ENCODE peak calls at places on chromosomes 11 and 22, in five cellular contexts. One of them, this sample, is unnamed.

GRCh38 chr22:22700631-22701030 is 56.2 kb downstream of the GGTLC2 start:
- DNase-seq in HCT116: no peak
- DNase-seq in fibroblast of lung: no peak
- DNase-seq in hepatocyte: no peak
- DNase-seq in GM23248: no peak
- DNase-seq in this sample: no peak

GRCh38 chr11:3939211-3939610 is 83.7 kb downstream of the STIM1 start:
- DNase-seq in GM23248: peak; percentile 86
- DNase-seq in hepatocyte: no peak
- DNase-seq in HCT116: no peak
- DNase-seq in fibroblast of lung: peak; percentile 96
- DNase-seq in this sample: no peak

GRCh38 chr11:283405-284080 is 5.3 kb downstream of the NLRP6 start:
- DNase-seq in GM23248: no peak
- DNase-seq in hepatocyte: no peak
- DNase-seq in HCT116: no peak
- DNase-seq in fibroblast of lung: no peak
- DNase-seq in this sample: no peak

GRCh38 chr22:33519140-33519973 is 400.9 kb downstream of the LARGE1 start:
- DNase-seq in GM23248: peak; percentile 84
- DNase-seq in HCT116: no peak
- DNase-seq in hepatocyte: peak; percentile 79
- DNase-seq in fibroblast of lung: peak; percentile 58
- DNase-seq in this sample: peak; percentile 25

GRCh38 chr11:88175004-88175706 is at the start of gene RAB38:
- DNase-seq in hepatocyte: peak; percentile 78
- DNase-seq in GM23248: peak; percentile 41
- DNase-seq in HCT116: peak; percentile 42
- DNase-seq in fibroblast of lung: peak; percentile 43
- DNase-seq in this sample: no peak

GRCh38 chr11:12587333-12587997 is 86.8 kb upstream of the TEAD1 start:
- DNase-seq in GM23248: peak; percentile 73
- DNase-seq in hepatocyte: peak; percentile 18
- DNase-seq in fibroblast of lung: peak; percentile 88
- DNase-seq in HCT116: no peak
- DNase-seq in this sample: no peak

GRCh38 chr11:76152086-76152658 is 54.1 kb downstream of the WNT11 start:
- DNase-seq in GM23248: peak; percentile 50
- DNase-seq in fibroblast of lung: peak; percentile 66
- DNase-seq in HCT116: peak; percentile 57
- DNase-seq in hepatocyte: peak; percentile 88
- DNase-seq in this sample: peak; percentile 31

GRCh38 chr22:17199131-17199731 is 20.0 kb downstream of the ADA2 start:
- DNase-seq in hepatocyte: peak; percentile 85
- DNase-seq in fibroblast of lung: peak; percentile 71
- DNase-seq in HCT116: no peak
- DNase-seq in GM23248: peak; percentile 77
- DNase-seq in this sample: peak; percentile 1

GRCh38 chr11:76859708-76860233 is 947 bp upstream of the ACER3 start:
- DNase-seq in GM23248: no peak
- DNase-seq in hepatocyte: no peak
- DNase-seq in HCT116: no peak
- DNase-seq in fibroblast of lung: no peak
- DNase-seq in this sample: no peak

GRCh38 chr22:34414467-34415440 is 494.5 kb upstream of the LARGE1 start:
- DNase-seq in GM23248: peak; percentile 3
- DNase-seq in hepatocyte: peak; percentile 92
- DNase-seq in fibroblast of lung: peak; percentile 11
- DNase-seq in HCT116: peak; percentile 4
- DNase-seq in this sample: peak; percentile 31

GRCh38 chr22:19844423-19845368 is 10.0 kb downstream of the GNB1L start:
- DNase-seq in HCT116: no peak
- DNase-seq in fibroblast of lung: peak; percentile 56
- DNase-seq in GM23248: peak; percentile 96
- DNase-seq in hepatocyte: no peak
- DNase-seq in this sample: no peak

GRCh38 chr11:446886-447285 is 3.2 kb upstream of the PTDSS2 start:
- DNase-seq in HCT116: no peak
- DNase-seq in GM23248: no peak
- DNase-seq in fibroblast of lung: no peak
- DNase-seq in hepatocyte: peak; percentile 22
- DNase-seq in this sample: no peak

GRCh38 chr11:61120865-61121831 is 18.9 kb downstream of the CD5 start:
- DNase-seq in HCT116: no peak
- DNase-seq in hepatocyte: peak; percentile 70
- DNase-seq in fibroblast of lung: peak; percentile 34
- DNase-seq in GM23248: peak; percentile 60
- DNase-seq in this sample: no peak

GRCh38 chr11:124943242-124943641 is 7.4 kb upstream of the HEPACAM start:
- DNase-seq in HCT116: no peak
- DNase-seq in GM23248: no peak
- DNase-seq in hepatocyte: no peak
- DNase-seq in fibroblast of lung: no peak
- DNase-seq in this sample: no peak

GRCh38 chr11:116895053-116895757 is 57.8 kb upstream of the APOA1 start:
- DNase-seq in fibroblast of lung: no peak
- DNase-seq in hepatocyte: no peak
- DNase-seq in HCT116: no peak
- DNase-seq in GM23248: no peak
- DNase-seq in this sample: no peak

GRCh38 chr22:18091916-18092526 is 14.2 kb downstream of the PEX26 start:
- DNase-seq in HCT116: no peak
- DNase-seq in GM23248: peak; percentile 92
- DNase-seq in hepatocyte: peak; percentile 71
- DNase-seq in fibroblast of lung: peak; percentile 72
- DNase-seq in this sample: no peak

GRCh38 chr22:21451545-21452520 is 15.4 kb upstream of the TMEM191C start:
- DNase-seq in GM23248: no peak
- DNase-seq in fibroblast of lung: no peak
- DNase-seq in hepatocyte: no peak
- DNase-seq in HCT116: no peak
- DNase-seq in this sample: no peak

GRCh38 chr22:49946612-49947295 is 13.8 kb upstream of the PIM3 start:
- DNase-seq in fibroblast of lung: no peak
- DNase-seq in GM23248: no peak
- DNase-seq in HCT116: no peak
- DNase-seq in hepatocyte: no peak
- DNase-seq in this sample: no peak

GRCh38 chr11:98630736-98631135 is 390.0 kb upstream of the CNTN5 start:
- DNase-seq in HCT116: no peak
- DNase-seq in hepatocyte: no peak
- DNase-seq in fibroblast of lung: no peak
- DNase-seq in GM23248: no peak
- DNase-seq in this sample: no peak

GRCh38 chr11:59938718-59939117 is 486 bp downstream of the OOSP1 start:
- DNase-seq in GM23248: no peak
- DNase-seq in HCT116: no peak
- DNase-seq in fibroblast of lung: no peak
- DNase-seq in hepatocyte: no peak
- DNase-seq in this sample: no peak

GRCh38 chr22:46537221-46537945 is at the start of gene CELSR1:
- DNase-seq in hepatocyte: peak; percentile 80
- DNase-seq in fibroblast of lung: peak; percentile 67
- DNase-seq in HCT116: no peak
- DNase-seq in GM23248: peak; percentile 50
- DNase-seq in this sample: no peak
- H3K4me3 ChIP-seq in hepatocyte: peak within 1 kb of the TSS; percentile 77
- H3K4me3 ChIP-seq in fibroblast of lung: peak within 1 kb of the TSS; percentile 27
- H3K4me3 ChIP-seq in HCT116: peak within 1 kb of the TSS; percentile 57
- H3K4me3 ChIP-seq in GM23248: peak within 1 kb of the TSS; percentile 68
- H3K4me3 ChIP-seq in this sample: peak within 1 kb of the TSS; percentile 67

GRCh38 chr22:46026907-46027218 is 49.9 kb upstream of the WNT7B start:
- DNase-seq in fibroblast of lung: no peak
- DNase-seq in hepatocyte: no peak
- DNase-seq in GM23248: peak; percentile 43
- DNase-seq in HCT116: no peak
- DNase-seq in this sample: no peak
- H3K27me3 ChIP-seq in fibroblast of lung: peaks cover 9% of the 10 kb centered on the region
- H3K27me3 ChIP-seq in hepatocyte: peaks cover 14% of the 10 kb centered on the region
- H3K27me3 ChIP-seq in GM23248: no peaks in the 10 kb centered on the region
- H3K27me3 ChIP-seq in HCT116: no peaks in the 10 kb centered on the region
- H3K27me3 ChIP-seq in this sample: no peaks in the 10 kb centered on the region

DNA sequence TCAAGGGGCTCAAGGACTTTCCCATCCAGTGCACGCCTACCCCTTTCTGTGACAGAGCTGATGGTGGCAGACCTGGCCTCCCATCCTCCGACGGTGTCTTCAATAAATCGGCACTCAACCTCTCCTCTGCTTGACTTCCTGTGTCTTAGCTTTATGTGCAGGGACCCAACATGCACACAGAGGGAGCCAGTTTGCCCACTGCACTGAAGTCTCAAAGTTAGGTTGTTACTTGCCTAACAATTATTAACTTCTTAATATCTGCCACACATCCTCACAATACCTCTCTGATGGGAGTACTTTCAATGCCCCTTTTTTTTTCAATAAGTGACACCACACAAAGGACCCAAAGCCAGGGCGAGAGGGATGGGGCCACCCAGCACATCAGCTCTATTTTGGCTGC is 3.6 kb downstream of the IZUMO1R start:
- DNase-seq in hepatocyte: peak; percentile 7
- DNase-seq in GM23248: no peak
- DNase-seq in fibroblast of lung: no peak
- DNase-seq in HCT116: no peak
- DNase-seq in this sample: no peak
- H3K4me3 ChIP-seq in hepatocyte: no peak overlapping the region
- H3K4me3 ChIP-seq in GM23248: no peak overlapping the region
- H3K4me3 ChIP-seq in fibroblast of lung: no peak overlapping the region
- H3K4me3 ChIP-seq in HCT116: no peak overlapping the region
- H3K4me3 ChIP-seq in this sample: no peak overlapping the region

GRCh38 chr22:39560127-39560526 is 10.4 kb upstream of the CACNA1I start:
- DNase-seq in HCT116: no peak
- DNase-seq in GM23248: peak; percentile 16
- DNase-seq in hepatocyte: no peak
- DNase-seq in fibroblast of lung: no peak
- DNase-seq in this sample: no peak
- H3K27me3 ChIP-seq in HCT116: peaks cover 10% of the 10 kb centered on the region
- H3K27me3 ChIP-seq in GM23248: peaks cover 45% of the 10 kb centered on the region
- H3K27me3 ChIP-seq in hepatocyte: peaks cover 51% of the 10 kb centered on the region
- H3K27me3 ChIP-seq in fibroblast of lung: peaks cover 38% of the 10 kb centered on the region
- H3K27me3 ChIP-seq in this sample: peaks cover 75% of the 10 kb centered on the region

GRCh38 chr11:68138256-68138655 is 17.1 kb upstream of the CHKA start:
- DNase-seq in HCT116: no peak
- DNase-seq in fibroblast of lung: no peak
- DNase-seq in hepatocyte: no peak
- DNase-seq in GM23248: peak; percentile 17
- DNase-seq in this sample: no peak
- H3K4me3 ChIP-seq in HCT116: no peak overlapping the region
- H3K4me3 ChIP-seq in fibroblast of lung: no peak overlapping the region
- H3K4me3 ChIP-seq in hepatocyte: no peak overlapping the region
- H3K4me3 ChIP-seq in GM23248: peak overlapping the region; percentile 52
- H3K4me3 ChIP-seq in this sample: no peak overlapping the region

DNA sequence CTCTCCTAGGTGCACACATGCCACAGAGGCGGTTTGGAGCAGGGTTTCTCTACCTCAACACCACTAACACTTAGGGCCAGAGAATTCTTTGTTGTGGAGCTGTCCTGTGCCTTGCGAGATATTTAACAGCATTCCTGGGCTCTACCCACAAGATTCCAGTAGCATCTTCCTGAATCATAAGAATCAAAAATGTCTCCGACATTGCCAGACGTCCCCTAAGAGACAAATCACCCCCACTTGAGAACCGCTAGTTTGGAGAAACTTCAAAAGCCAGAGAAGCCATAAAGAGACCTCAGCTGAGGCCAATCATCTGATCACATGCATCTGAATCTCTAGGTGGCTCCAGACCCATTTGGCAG is 16.1 kb downstream of the MFNG start:
- DNase-seq in GM23248: peak; percentile 23
- DNase-seq in HCT116: no peak
- DNase-seq in hepatocyte: no peak
- DNase-seq in fibroblast of lung: peak; percentile 25
- DNase-seq in this sample: no peak
- H3K27me3 ChIP-seq in GM23248: peaks cover 74% of the 10 kb centered on the region
- H3K27me3 ChIP-seq in HCT116: no peaks in the 10 kb centered on the region
- H3K27me3 ChIP-seq in hepatocyte: no peaks in the 10 kb centered on the region
- H3K27me3 ChIP-seq in fibroblast of lung: peaks cover 28% of the 10 kb centered on the region
- H3K27me3 ChIP-seq in this sample: no peaks in the 10 kb centered on the region

GRCh38 chr11:8813658-8814057 is 97.3 kb upstream of the AKIP1 start:
- DNase-seq in HCT116: peak; percentile 73
- DNase-seq in fibroblast of lung: peak; percentile 84
- DNase-seq in GM23248: peak; percentile 90
- DNase-seq in hepatocyte: peak; percentile 85
- DNase-seq in this sample: no peak

GRCh38 chr11:8809605-8810272 is 101.2 kb upstream of the AKIP1 start:
- DNase-seq in fibroblast of lung: no peak
- DNase-seq in hepatocyte: no peak
- DNase-seq in GM23248: peak; percentile 33
- DNase-seq in HCT116: no peak
- DNase-seq in this sample: no peak

GRCh38 chr11:8810331-8811301 is 100.4 kb upstream of the AKIP1 start:
- DNase-seq in GM23248: peak; percentile 90
- DNase-seq in fibroblast of lung: peak; percentile 86
- DNase-seq in HCT116: no peak
- DNase-seq in hepatocyte: peak; percentile 91
- DNase-seq in this sample: no peak

GRCh38 chr11:8812438-8812837 is 98.6 kb upstream of the AKIP1 start:
- DNase-seq in GM23248: peak; percentile 37
- DNase-seq in fibroblast of lung: peak; percentile 36
- DNase-seq in HCT116: no peak
- DNase-seq in hepatocyte: no peak
- DNase-seq in this sample: no peak

DNA sequence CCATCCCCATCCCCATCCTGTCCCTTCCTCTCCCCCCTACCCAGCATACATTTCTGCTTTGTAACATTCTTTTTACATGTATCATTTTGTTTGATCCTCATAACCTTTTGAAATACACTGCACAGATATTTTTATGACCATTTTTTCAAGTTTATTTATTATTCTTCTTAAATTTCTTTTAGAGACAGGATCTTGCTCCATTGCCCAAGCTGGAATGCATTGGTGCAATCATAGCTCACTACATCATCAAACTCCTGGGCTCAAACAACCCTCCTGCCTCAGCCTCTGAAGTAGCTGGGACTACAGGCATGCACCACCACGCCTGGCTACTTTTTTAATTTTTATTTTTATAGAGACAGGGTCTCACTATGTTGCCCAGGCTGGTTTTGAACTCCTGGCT is 99.4 kb upstream of the AKIP1 start:
- DNase-seq in fibroblast of lung: peak; percentile 36
- DNase-seq in GM23248: peak; percentile 48
- DNase-seq in HCT116: no peak
- DNase-seq in hepatocyte: no peak
- DNase-seq in this sample: no peak
- H3K4me3 ChIP-seq in fibroblast of lung: no peak overlapping the region
- H3K4me3 ChIP-seq in GM23248: peak overlapping the region; percentile 72
- H3K4me3 ChIP-seq in HCT116: no peak overlapping the region
- H3K4me3 ChIP-seq in hepatocyte: no peak overlapping the region
- H3K4me3 ChIP-seq in this sample: no peak overlapping the region

DNA sequence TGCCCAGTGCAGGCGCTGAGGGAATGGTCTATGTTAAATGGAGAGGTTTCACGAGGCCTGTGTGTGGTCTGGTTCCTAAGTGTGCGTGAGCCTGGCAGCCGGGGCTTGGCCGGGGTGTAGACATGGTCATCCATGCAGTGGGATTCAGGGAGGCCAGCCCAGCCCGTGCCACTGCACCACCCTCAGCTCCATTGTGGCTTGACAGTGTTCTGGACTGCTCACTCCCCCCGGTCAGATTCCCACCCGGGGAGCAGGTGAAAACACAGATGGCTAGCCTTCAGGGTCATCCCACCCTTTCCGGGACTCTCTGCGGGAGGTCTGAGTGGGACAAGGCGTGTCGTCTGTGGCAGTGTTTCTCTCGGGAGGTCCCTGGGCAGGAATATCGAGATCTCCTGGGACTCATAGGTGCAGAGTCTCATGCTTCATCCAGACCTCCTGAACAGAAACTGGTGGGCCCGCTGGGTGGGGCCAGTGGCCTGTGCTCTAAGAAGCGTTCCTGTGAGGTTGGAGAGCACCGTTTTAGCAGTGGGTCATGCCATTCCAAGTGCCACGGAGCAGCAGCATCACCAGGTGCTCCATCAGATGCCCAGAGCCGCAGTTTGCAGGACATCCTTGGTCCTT is 52.3 kb downstream of the ST14 start:
- DNase-seq in fibroblast of lung: no peak
- DNase-seq in HCT116: no peak
- DNase-seq in hepatocyte: no peak
- DNase-seq in GM23248: no peak
- DNase-seq in this sample: no peak
- H3K27me3 ChIP-seq in fibroblast of lung: peaks cover 18% of the 10 kb centered on the region
- H3K27me3 ChIP-seq in HCT116: no peaks in the 10 kb centered on the region
- H3K27me3 ChIP-seq in hepatocyte: no peaks in the 10 kb centered on the region
- H3K27me3 ChIP-seq in GM23248: peaks cover 19% of the 10 kb centered on the region
- H3K27me3 ChIP-seq in this sample: peaks cover 60% of the 10 kb centered on the region

This sample was measured in kidney epithelial cell.